ENCODE peak calls at places on chromosomes 7 and 10, in nine cellular contexts. One of them, this sample, is unnamed.

GRCh38 chr10:74371696-74372095 is 220.7 kb downstream of the ADK start:
- DNase-seq in sigmoid colon: no peak
- DNase-seq in PC-9: no peak
- DNase-seq in neural progenitor cell: no peak
- DNase-seq in fibroblast of lung: peak; percentile 84
- DNase-seq in dorsolateral prefrontal cortex: no peak
- DNase-seq in hepatocyte: no peak
- DNase-seq in transverse colon: no peak
- DNase-seq in A549: no peak
- DNase-seq in this sample: no peak

GRCh38 chr7:108480311-108480710 is 24.1 kb upstream of the NRCAM start:
- DNase-seq in sigmoid colon: no peak
- DNase-seq in PC-9: no peak
- DNase-seq in neural progenitor cell: no peak
- DNase-seq in fibroblast of lung: no peak
- DNase-seq in dorsolateral prefrontal cortex: no peak
- DNase-seq in hepatocyte: no peak
- DNase-seq in transverse colon: no peak
- DNase-seq in A549: no peak
- DNase-seq in this sample: no peak

GRCh38 chr7:142807855-142808460 is 37.2 kb downstream of the PRSS2 start:
- DNase-seq in sigmoid colon: no peak
- DNase-seq in PC-9: peak; percentile 24
- DNase-seq in neural progenitor cell: no peak
- DNase-seq in fibroblast of lung: no peak
- DNase-seq in dorsolateral prefrontal cortex: no peak
- DNase-seq in hepatocyte: no peak
- DNase-seq in transverse colon: no peak
- DNase-seq in A549: no peak
- DNase-seq in this sample: no peak

GRCh38 chr10:86225098-86225782 is 141.4 kb downstream of the GRID1 start:
- DNase-seq in sigmoid colon: no peak
- DNase-seq in PC-9: peak; percentile 19
- DNase-seq in neural progenitor cell: no peak
- DNase-seq in fibroblast of lung: no peak
- DNase-seq in dorsolateral prefrontal cortex: no peak
- DNase-seq in hepatocyte: peak; percentile 26
- DNase-seq in transverse colon: no peak
- DNase-seq in A549: peak; percentile 32
- DNase-seq in this sample: peak; percentile 24

GRCh38 chr10:3950676-3951275 is 165.8 kb upstream of the KLF6 start:
- DNase-seq in sigmoid colon: no peak
- DNase-seq in PC-9: no peak
- DNase-seq in neural progenitor cell: no peak
- DNase-seq in fibroblast of lung: no peak
- DNase-seq in dorsolateral prefrontal cortex: no peak
- DNase-seq in hepatocyte: no peak
- DNase-seq in transverse colon: no peak
- DNase-seq in A549: no peak
- DNase-seq in this sample: no peak

GRCh38 chr10:51459476-51459875 is 239.9 kb downstream of the CSTF2T start:
- DNase-seq in sigmoid colon: no peak
- DNase-seq in PC-9: no peak
- DNase-seq in neural progenitor cell: no peak
- DNase-seq in fibroblast of lung: no peak
- DNase-seq in dorsolateral prefrontal cortex: no peak
- DNase-seq in hepatocyte: no peak
- DNase-seq in transverse colon: no peak
- DNase-seq in A549: no peak
- DNase-seq in this sample: no peak

GRCh38 chr10:29611796-29612381 is 22.9 kb downstream of the SVIL start:
- DNase-seq in sigmoid colon: peak; percentile 14
- DNase-seq in PC-9: no peak
- DNase-seq in neural progenitor cell: peak; percentile 22
- DNase-seq in fibroblast of lung: no peak
- DNase-seq in dorsolateral prefrontal cortex: no peak
- DNase-seq in hepatocyte: no peak
- DNase-seq in transverse colon: no peak
- DNase-seq in A549: no peak
- DNase-seq in this sample: no peak

GRCh38 chr10:89393898-89394297 is 1.5 kb downstream of the IFIT1 start:
- DNase-seq in sigmoid colon: no peak
- DNase-seq in PC-9: no peak
- DNase-seq in neural progenitor cell: no peak
- DNase-seq in fibroblast of lung: no peak
- DNase-seq in dorsolateral prefrontal cortex: no peak
- DNase-seq in hepatocyte: no peak
- DNase-seq in transverse colon: no peak
- DNase-seq in A549: no peak
- DNase-seq in this sample: no peak

GRCh38 chr7:26508481-26508880 is 216.8 kb downstream of the SNX10 start:
- DNase-seq in sigmoid colon: no peak
- DNase-seq in PC-9: peak; percentile 41
- DNase-seq in neural progenitor cell: no peak
- DNase-seq in fibroblast of lung: no peak
- DNase-seq in dorsolateral prefrontal cortex: no peak
- DNase-seq in hepatocyte: no peak
- DNase-seq in transverse colon: peak; percentile 49
- DNase-seq in A549: no peak
- DNase-seq in this sample: no peak

GRCh38 chr10:79391231-79392019 is 44.2 kb downstream of the PPIF start:
- DNase-seq in sigmoid colon: peak; percentile 78
- DNase-seq in PC-9: no peak
- DNase-seq in neural progenitor cell: no peak
- DNase-seq in fibroblast of lung: no peak
- DNase-seq in dorsolateral prefrontal cortex: peak; percentile 25
- DNase-seq in hepatocyte: peak; percentile 8
- DNase-seq in transverse colon: peak; percentile 9
- DNase-seq in A549: no peak
- DNase-seq in this sample: peak; percentile 48

GRCh38 chr10:49153115-49153514 is 19.3 kb upstream of the FAM170B start:
- DNase-seq in sigmoid colon: no peak
- DNase-seq in PC-9: no peak
- DNase-seq in neural progenitor cell: no peak
- DNase-seq in fibroblast of lung: no peak
- DNase-seq in dorsolateral prefrontal cortex: no peak
- DNase-seq in hepatocyte: no peak
- DNase-seq in transverse colon: no peak
- DNase-seq in A549: no peak
- DNase-seq in this sample: no peak

GRCh38 chr7:74092321-74092963 is 8.8 kb downstream of the LIMK1 start:
- DNase-seq in sigmoid colon: peak; percentile 69
- DNase-seq in PC-9: no peak
- DNase-seq in neural progenitor cell: peak; percentile 55
- DNase-seq in fibroblast of lung: no peak
- DNase-seq in dorsolateral prefrontal cortex: no peak
- DNase-seq in hepatocyte: no peak
- DNase-seq in transverse colon: peak; percentile 25
- DNase-seq in A549: no peak
- DNase-seq in this sample: peak; percentile 86

GRCh38 chr7:74094224-74095095 is 10.9 kb downstream of the LIMK1 start:
- DNase-seq in sigmoid colon: peak; percentile 93
- DNase-seq in PC-9: peak; percentile 92
- DNase-seq in neural progenitor cell: peak; percentile 70
- DNase-seq in fibroblast of lung: peak; percentile 89
- DNase-seq in dorsolateral prefrontal cortex: peak; percentile 38
- DNase-seq in hepatocyte: peak; percentile 85
- DNase-seq in transverse colon: peak; percentile 78
- DNase-seq in A549: peak; percentile 92
- DNase-seq in this sample: peak; percentile 93

GRCh38 chr7:74097937-74098614 is 14.5 kb downstream of the LIMK1 start:
- DNase-seq in sigmoid colon: peak; percentile 90
- DNase-seq in PC-9: peak; percentile 51
- DNase-seq in neural progenitor cell: no peak
- DNase-seq in fibroblast of lung: peak; percentile 92
- DNase-seq in dorsolateral prefrontal cortex: no peak
- DNase-seq in hepatocyte: peak; percentile 59
- DNase-seq in transverse colon: peak; percentile 24
- DNase-seq in A549: no peak
- DNase-seq in this sample: no peak

GRCh38 chr7:74092964-74093339 is 9.3 kb downstream of the LIMK1 start:
- DNase-seq in sigmoid colon: peak; percentile 76
- DNase-seq in PC-9: no peak
- DNase-seq in neural progenitor cell: no peak
- DNase-seq in fibroblast of lung: no peak
- DNase-seq in dorsolateral prefrontal cortex: no peak
- DNase-seq in hepatocyte: no peak
- DNase-seq in transverse colon: peak; percentile 61
- DNase-seq in A549: no peak
- DNase-seq in this sample: peak; percentile 87

DNA sequence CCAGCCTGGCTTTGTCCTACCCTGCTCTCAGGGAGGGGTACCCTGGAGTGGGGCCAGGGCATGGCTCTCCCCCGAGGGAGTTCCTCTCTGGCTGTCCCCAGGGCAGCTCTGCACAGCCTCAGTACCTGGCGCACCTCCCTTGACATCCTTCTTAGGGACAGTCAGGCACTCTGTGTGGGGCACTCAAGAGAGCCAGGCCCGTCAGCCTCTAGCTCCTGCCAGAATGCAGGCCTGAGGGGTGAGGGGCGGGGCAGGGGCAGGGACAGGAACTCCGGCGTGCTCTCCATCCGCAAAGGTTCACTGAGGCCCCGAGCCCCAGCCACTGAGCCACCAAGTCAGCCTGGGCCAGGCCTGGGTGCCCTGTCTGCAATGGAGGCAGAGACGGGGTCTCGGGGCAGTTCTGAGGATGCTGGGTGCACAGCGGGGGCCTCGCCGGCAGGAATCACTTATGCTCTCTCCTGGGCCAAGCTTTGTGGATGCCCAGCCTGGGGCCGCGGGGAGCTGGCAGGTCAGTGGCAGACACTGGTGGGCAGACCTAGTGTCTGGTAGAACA is 10.1 kb downstream of the LIMK1 start:
- DNase-seq in sigmoid colon: peak; percentile 70
- DNase-seq in PC-9: peak; percentile 72
- DNase-seq in neural progenitor cell: no peak
- DNase-seq in fibroblast of lung: no peak
- DNase-seq in dorsolateral prefrontal cortex: no peak
- DNase-seq in hepatocyte: no peak
- DNase-seq in transverse colon: no peak
- DNase-seq in A549: no peak
- DNase-seq in this sample: no peak
- H3K4me3 ChIP-seq in sigmoid colon: peak overlapping the region; percentile 47
- H3K4me3 ChIP-seq in PC-9: peak overlapping the region; percentile 41
- H3K4me3 ChIP-seq in neural progenitor cell: no peak overlapping the region
- H3K4me3 ChIP-seq in fibroblast of lung: no peak overlapping the region
- H3K4me3 ChIP-seq in dorsolateral prefrontal cortex: peak overlapping the region; percentile 58
- H3K4me3 ChIP-seq in hepatocyte: no peak overlapping the region
- H3K4me3 ChIP-seq in transverse colon: peak overlapping the region; percentile 38
- H3K4me3 ChIP-seq in A549: no peak overlapping the region
- H3K4me3 ChIP-seq in this sample: peak overlapping the region; percentile 72

DNA sequence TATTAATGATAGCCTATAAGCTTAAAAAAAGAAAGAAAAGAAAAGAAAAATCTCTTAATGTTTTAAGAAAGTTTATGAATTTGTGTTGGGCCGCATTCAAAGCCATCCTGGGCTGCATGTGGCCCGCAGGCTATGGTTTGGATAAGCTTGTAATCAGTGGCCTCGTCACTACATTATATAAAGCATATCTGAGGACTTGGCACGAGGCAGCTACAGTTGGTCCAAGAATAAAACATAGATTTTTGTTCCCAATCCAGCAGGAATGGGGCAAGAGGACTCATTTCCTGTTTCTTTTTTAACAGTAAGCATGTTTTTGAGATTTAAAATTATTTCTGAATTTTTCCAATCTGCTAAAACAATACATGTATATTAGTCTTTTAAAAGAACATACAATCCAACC is 28.6 kb downstream of the MCM10 start:
- DNase-seq in sigmoid colon: no peak
- DNase-seq in PC-9: no peak
- DNase-seq in neural progenitor cell: no peak
- DNase-seq in fibroblast of lung: peak; percentile 48
- DNase-seq in dorsolateral prefrontal cortex: no peak
- DNase-seq in hepatocyte: no peak
- DNase-seq in transverse colon: no peak
- DNase-seq in A549: no peak
- DNase-seq in this sample: no peak
- H3K27ac ChIP-seq in sigmoid colon: no peak overlapping the region
- H3K27ac ChIP-seq in PC-9: no peak overlapping the region
- H3K27ac ChIP-seq in neural progenitor cell: no peak overlapping the region
- H3K27ac ChIP-seq in fibroblast of lung: peak overlapping the region; percentile 13
- H3K27ac ChIP-seq in dorsolateral prefrontal cortex: no peak overlapping the region
- H3K27ac ChIP-seq in hepatocyte: no peak overlapping the region
- H3K27ac ChIP-seq in transverse colon: no peak overlapping the region
- H3K27ac ChIP-seq in A549: no peak overlapping the region
- H3K27ac ChIP-seq in this sample: no peak overlapping the region

GRCh38 chr10:55237462-55237861 is 436.4 kb upstream of the PCDH15 start:
- DNase-seq in sigmoid colon: no peak
- DNase-seq in PC-9: no peak
- DNase-seq in neural progenitor cell: no peak
- DNase-seq in fibroblast of lung: no peak
- DNase-seq in dorsolateral prefrontal cortex: no peak
- DNase-seq in hepatocyte: no peak
- DNase-seq in transverse colon: no peak
- DNase-seq in A549: no peak
- DNase-seq in this sample: no peak

GRCh38 chr10:55233505-55233904 is 432.5 kb upstream of the PCDH15 start:
- DNase-seq in sigmoid colon: no peak
- DNase-seq in PC-9: no peak
- DNase-seq in neural progenitor cell: no peak
- DNase-seq in fibroblast of lung: no peak
- DNase-seq in dorsolateral prefrontal cortex: no peak
- DNase-seq in hepatocyte: no peak
- DNase-seq in transverse colon: no peak
- DNase-seq in A549: no peak
- DNase-seq in this sample: no peak

GRCh38 chr10:55232553-55232952 is 431.5 kb upstream of the PCDH15 start:
- DNase-seq in sigmoid colon: no peak
- DNase-seq in PC-9: no peak
- DNase-seq in neural progenitor cell: no peak
- DNase-seq in fibroblast of lung: no peak
- DNase-seq in dorsolateral prefrontal cortex: no peak
- DNase-seq in hepatocyte: no peak
- DNase-seq in transverse colon: no peak
- DNase-seq in A549: no peak
- DNase-seq in this sample: no peak

DNA sequence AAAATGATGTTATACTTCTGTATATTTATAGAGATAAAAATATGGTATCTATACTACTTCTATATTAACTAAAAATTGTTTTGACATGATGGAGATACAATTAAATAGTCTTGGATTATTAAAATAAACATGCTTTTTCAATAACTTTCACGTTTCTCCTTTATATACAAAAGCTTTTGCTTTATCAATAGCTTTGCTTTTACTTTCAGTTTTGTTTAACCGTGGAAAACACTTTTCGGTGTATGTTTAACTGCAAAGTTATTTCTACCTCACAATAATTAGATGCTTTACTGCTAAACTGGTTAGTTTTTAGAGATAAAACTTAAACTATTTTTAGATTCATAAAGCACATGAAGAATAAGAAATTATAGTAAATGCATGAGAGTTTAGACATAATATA is 432.1 kb upstream of the PCDH15 start:
- DNase-seq in sigmoid colon: no peak
- DNase-seq in PC-9: no peak
- DNase-seq in neural progenitor cell: no peak
- DNase-seq in fibroblast of lung: no peak
- DNase-seq in dorsolateral prefrontal cortex: no peak
- DNase-seq in hepatocyte: no peak
- DNase-seq in transverse colon: no peak
- DNase-seq in A549: no peak
- DNase-seq in this sample: no peak
- H3K4me3 ChIP-seq in sigmoid colon: no peak overlapping the region
- H3K4me3 ChIP-seq in PC-9: no peak overlapping the region
- H3K4me3 ChIP-seq in neural progenitor cell: no peak overlapping the region
- H3K4me3 ChIP-seq in fibroblast of lung: no peak overlapping the region
- H3K4me3 ChIP-seq in dorsolateral prefrontal cortex: peak overlapping the region; percentile 1
- H3K4me3 ChIP-seq in hepatocyte: no peak overlapping the region
- H3K4me3 ChIP-seq in transverse colon: no peak overlapping the region
- H3K4me3 ChIP-seq in A549: no peak overlapping the region
- H3K4me3 ChIP-seq in this sample: no peak overlapping the region

GRCh38 chr7:30852360-30852709 is 59.3 kb upstream of the AQP1 start:
- DNase-seq in sigmoid colon: no peak
- DNase-seq in PC-9: no peak
- DNase-seq in neural progenitor cell: peak; percentile 35
- DNase-seq in fibroblast of lung: no peak
- DNase-seq in dorsolateral prefrontal cortex: no peak
- DNase-seq in hepatocyte: no peak
- DNase-seq in transverse colon: no peak
- DNase-seq in A549: no peak
- DNase-seq in this sample: no peak
- H3K27ac ChIP-seq in sigmoid colon: peak overlapping the region; percentile 88
- H3K27ac ChIP-seq in PC-9: no peak overlapping the region
- H3K27ac ChIP-seq in neural progenitor cell: peak overlapping the region; percentile 8
- H3K27ac ChIP-seq in fibroblast of lung: no peak overlapping the region
- H3K27ac ChIP-seq in dorsolateral prefrontal cortex: no peak overlapping the region
- H3K27ac ChIP-seq in hepatocyte: peak overlapping the region; percentile 89
- H3K27ac ChIP-seq in transverse colon: peak overlapping the region; percentile 84
- H3K27ac ChIP-seq in A549: no peak overlapping the region
- H3K27ac ChIP-seq in this sample: no peak overlapping the region

This sample was measured in kidney.